ENCODE peak calls at places on chromosomes 13 and 19, in eight cellular contexts. Z is AG08396; V is lower leg skin; D is NCI-H1092 treated with DMSO at 0.1 percent for 48 hours; B is choroid plexus epithelial cell; F is body of pancreas; A is GM06990; Y is stimulated activated CD4-positive, alpha-beta T cell treated with anti-CD3 and anti-CD28 coated beads, Interleukin-2, amount 100 ng/mL, for 48 hours. S is an unnamed sample.

GRCh38 chr13:39998166-39998565 is 342.7 kb downstream of the COG6 start:
- DNase-seq in Z (no peak), V (no peak), D (no peak), B (no peak), F (no peak), A (no peak), Y (no peak), S (no peak)

GRCh38 chr13:25213716-25214115 is 41.6 kb upstream of the AMER2 start:
- DNase-seq in Z (peak), V (peak), D (no peak), B (no peak), F (no peak), A (no peak), Y (no peak), S (no peak)

GRCh38 chr19:42316223-42317211 is 3.4 kb downstream of the TMEM145 start:
- DNase-seq in Z (no peak), V (no peak), D (no peak), B (peak), F (no peak), A (no peak), Y (no peak), S (no peak)

GRCh38 chr19:33472696-33473624 is 48.6 kb downstream of the PEPD start:
- DNase-seq in Z (peak), V (no peak), D (no peak), B (peak), F (no peak), A (no peak), Y (no peak), S (no peak)

GRCh38 chr13:20702945-20703784 is at the start of gene IL17D:
- DNase-seq in Z (peak), V (no peak), D (peak), B (no peak), F (peak), A (peak), Y (no peak), S (peak)

GRCh38 chr13:53216767-53217166 is 188.2 kb downstream of the OLFM4 start:
- DNase-seq in Z (no peak), V (no peak), D (no peak), B (no peak), F (no peak), A (no peak), Y (no peak), S (no peak)

GRCh38 chr19:40974633-40975037 is 16.4 kb upstream of the CYP2B6 start:
- DNase-seq in Z (peak), V (peak), D (peak), B (peak), F (peak), A (no peak), Y (peak), S (peak)

GRCh38 chr13:113105032-113105993 is at the start of gene F7:
- DNase-seq in Z (peak), V (no peak), D (no peak), B (no peak), F (no peak), A (no peak), Y (no peak), S (no peak)

GRCh38 chr19:49688531-49689132 is 762 bp upstream of the ADM5 start:
- DNase-seq in Z (no peak), V (no peak), D (no peak), B (no peak), F (no peak), A (no peak), Y (no peak), S (no peak)

GRCh38 chr13:28754698-28755545 is 36.2 kb upstream of the SLC46A3 start:
- DNase-seq in Z (peak), V (no peak), D (no peak), B (peak), F (no peak), A (peak), Y (no peak), S (no peak)

GRCh38 chr19:6970478-6970877 is 50.8 kb downstream of the MBD3L2B start:
- DNase-seq in Z (no peak), V (no peak), D (no peak), B (no peak), F (no peak), A (no peak), Y (no peak), S (no peak)

GRCh38 chr13:66635526-66635925 is 594.6 kb downstream of the PCDH9 start:
- DNase-seq in Z (peak), V (no peak), D (no peak), B (peak), F (no peak), A (no peak), Y (no peak), S (no peak)

GRCh38 chr13:33636955-33637670 is 180.8 kb upstream of the RFC3 start:
- DNase-seq in Z (no peak), V (no peak), D (no peak), B (no peak), F (no peak), A (no peak), Y (no peak), S (no peak)

GRCh38 chr19:34590228-34590627 is 86.7 kb downstream of the SCGB2B2 start:
- DNase-seq in Z (no peak), V (no peak), D (no peak), B (no peak), F (no peak), A (no peak), Y (no peak), S (no peak)

GRCh38 chr13:99215466-99215865 is 14.8 kb downstream of the UBAC2 start:
- DNase-seq in Z (no peak), V (no peak), D (no peak), B (no peak), F (no peak), A (no peak), Y (no peak), S (no peak)

GRCh38 chr19:51820821-51821446 is 26.0 kb downstream of the FPR3 start:
- DNase-seq in Z (no peak), V (no peak), D (no peak), B (no peak), F (no peak), A (no peak), Y (no peak), S (no peak)

GRCh38 chr13:77139311-77139710 is 112.4 kb upstream of the FBXL3 start:
- DNase-seq in Z (no peak), V (no peak), D (no peak), B (no peak), F (no peak), A (no peak), Y (no peak), S (no peak)

GRCh38 chr19:12774588-12775555 is at the start of gene HOOK2:
- DNase-seq in Z (no peak), V (peak), D (no peak), B (no peak), F (peak), A (no peak), Y (no peak), S (peak)

GRCh38 chr19:13646758-13647157 is 117.6 kb upstream of the MRI1 start:
- DNase-seq in Z (no peak), V (no peak), D (no peak), B (no peak), F (no peak), A (no peak), Y (no peak), S (no peak)

GRCh38 chr13:112576191-112576590 is 11.8 kb downstream of the TUBGCP3 start:
- DNase-seq in Z (no peak), V (no peak), D (no peak), B (no peak), F (no peak), A (no peak), Y (no peak), S (no peak)

GRCh38 chr19:21082011-21082975 is at the start of gene ZNF714:
- DNase-seq in Z (peak), V (peak), D (peak), B (peak), F (peak), A (peak), Y (peak), S (peak)

GRCh38 chr19:55690769-55691545 is 15.9 kb downstream of the EPN1 start:
- DNase-seq in Z (no peak), V (no peak), D (no peak), B (no peak), F (no peak), A (peak), Y (no peak), S (no peak)

GRCh38 chr13:35765941-35766340 is 289.5 kb upstream of the MAB21L1 start:
- DNase-seq in Z (no peak), V (no peak), D (no peak), B (no peak), F (no peak), A (no peak), Y (no peak), S (no peak)

GRCh38 chr13:105799155-105799554 is 736.3 kb downstream of the EFNB2 start:
- DNase-seq in Z (no peak), V (no peak), D (no peak), B (no peak), F (no peak), A (no peak), Y (no peak), S (no peak)

GRCh38 chr13:84025828-84026227 is 143.6 kb upstream of the SLITRK1 start:
- DNase-seq in Z (no peak), V (no peak), D (no peak), B (no peak), F (no peak), A (no peak), Y (no peak), S (no peak)

GRCh38 chr19:51480590-51480989 is 2.3 kb downstream of the CEACAM18 start:
- DNase-seq in Z (no peak), V (no peak), D (no peak), B (peak), F (no peak), A (no peak), Y (no peak), S (peak)

GRCh38 chr19:42455621-42456081 is 12.9 kb upstream of the CXCL17 start:
- DNase-seq in Z (no peak), V (no peak), D (no peak), B (no peak), F (no peak), A (no peak), Y (no peak), S (no peak)

GRCh38 chr13:110498765-110499164 is 62.8 kb downstream of the RAB20 start:
- DNase-seq in Z (no peak), V (no peak), D (no peak), B (no peak), F (no peak), A (no peak), Y (no peak), S (no peak)

GRCh38 chr19:15643387-15643786 is 2.7 kb downstream of the CYP4F3 start:
- DNase-seq in Z (no peak), V (no peak), D (no peak), B (no peak), F (no peak), A (no peak), Y (no peak), S (no peak)

GRCh38 chr13:26968431-26969335 is 202.9 kb downstream of the USP12 start:
- DNase-seq in Z (no peak), V (no peak), D (no peak), B (no peak), F (peak), A (no peak), Y (no peak), S (peak)

GRCh38 chr19:42480335-42481095 is 37.8 kb upstream of the CXCL17 start:
- DNase-seq in Z (peak), V (no peak), D (no peak), B (peak), F (peak), A (no peak), Y (no peak), S (no peak)

S was measured in progenitor cell of endocrine pancreas.